ENCODE peak calls at places on chromosomes 11 and 22, in eight cellular contexts. W is fibroblast of lung, Z is cardiac fibroblast, Q is H1, B is AG04449, Y is HCT116, U is thyroid gland, S is cardiac muscle cell. J is an unnamed sample.

GRCh38 chr22:27727673-27728451 is 73.7 kb downstream of the MN1 start:
- DNase-seq in W (no peak), Q (no peak), S (no peak), Z (no peak), B (no peak), Y (no peak), U (no peak), J (no peak)

GRCh38 chr11:119377112-119377901 is 4.2 kb downstream of the USP2 start:
- DNase-seq in Q (no peak), S (no peak), Y (no peak), U (no peak), B (no peak), W (no peak), Z (no peak), J (no peak)

GRCh38 chr22:31901388-31902137 is 42.8 kb upstream of the YWHAH start:
- DNase-seq in S (no peak), W (no peak), Y (no peak), Z (no peak), U (no peak), Q (no peak), B (no peak), J (no peak)

GRCh38 chr11:8720868-8721739 is 38.5 kb downstream of the RPL27A start:
- DNase-seq in W (no peak), Y (peak), S (no peak), U (peak), Z (no peak), B (no peak), Q (no peak), J (no peak)

GRCh38 chr22:42366815-42367581 is 65.2 kb downstream of the NFAM1 start:
- DNase-seq in Q (no peak), Y (no peak), U (peak), B (no peak), S (no peak), Z (no peak), W (no peak), J (no peak)

GRCh38 chr11:87236368-87236767 is 198.6 kb downstream of the TMEM135 start:
- DNase-seq in Q (no peak), W (no peak), Z (no peak), S (no peak), U (no peak), B (no peak), Y (no peak), J (no peak)

GRCh38 chr11:6486938-6487337 is 5.6 kb downstream of the TIMM10B start:
- DNase-seq in Q (no peak), W (no peak), Z (no peak), U (no peak), Y (no peak), S (no peak), B (no peak), J (no peak)

GRCh38 chr11:73838443-73839122 is 38.1 kb downstream of the COA4 start:
- DNase-seq in W (peak), Y (no peak), Q (peak), B (no peak), U (peak), S (peak), Z (no peak), J (no peak)

GRCh38 chr11:73414977-73415492 is 38.8 kb downstream of the RELT start:
- DNase-seq in Z (peak), Q (no peak), U (no peak), B (peak), S (no peak), Y (no peak), W (peak), J (peak)

DNA sequence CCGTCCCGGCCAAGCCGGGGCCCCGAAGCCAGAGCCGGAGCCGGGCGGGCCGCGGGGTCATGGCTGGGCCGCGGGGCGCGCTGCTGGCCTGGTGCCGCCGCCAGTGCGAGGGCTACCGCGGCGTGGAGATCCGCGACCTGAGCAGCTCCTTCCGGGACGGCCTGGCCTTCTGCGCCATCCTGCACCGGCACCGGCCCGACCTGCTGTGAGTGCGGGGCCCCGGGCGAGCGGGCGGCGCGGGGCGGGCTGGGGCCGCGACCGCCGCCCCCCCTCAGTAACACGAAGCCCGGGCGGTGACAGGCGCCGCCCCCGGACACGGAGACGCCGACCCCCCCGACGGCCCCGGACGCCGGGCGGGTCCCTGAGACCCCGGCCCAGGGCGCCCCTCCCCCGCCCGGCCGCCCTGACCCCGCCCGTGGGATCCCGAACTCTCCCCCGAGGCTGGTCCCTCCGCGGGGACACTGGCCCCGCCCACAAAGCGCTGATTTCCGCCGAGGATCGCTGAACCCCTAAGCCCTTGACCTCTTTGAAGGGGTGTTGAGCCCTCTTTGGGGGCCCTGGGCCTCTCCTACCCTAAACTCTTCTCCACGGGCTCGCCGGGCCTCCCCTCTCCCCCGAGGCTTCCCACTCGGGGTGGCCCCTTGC is 389 bp downstream of the MICALL1 start:
- DNase-seq in U (peak), W (no peak), B (no peak), Y (no peak), S (peak), Q (no peak), Z (no peak), J (peak)
- H3K4me3 ChIP-seq in U (peak), W (peak), B (peak), Y (peak), S (peak), Q (peak), Z (peak), J (peak)

DNA sequence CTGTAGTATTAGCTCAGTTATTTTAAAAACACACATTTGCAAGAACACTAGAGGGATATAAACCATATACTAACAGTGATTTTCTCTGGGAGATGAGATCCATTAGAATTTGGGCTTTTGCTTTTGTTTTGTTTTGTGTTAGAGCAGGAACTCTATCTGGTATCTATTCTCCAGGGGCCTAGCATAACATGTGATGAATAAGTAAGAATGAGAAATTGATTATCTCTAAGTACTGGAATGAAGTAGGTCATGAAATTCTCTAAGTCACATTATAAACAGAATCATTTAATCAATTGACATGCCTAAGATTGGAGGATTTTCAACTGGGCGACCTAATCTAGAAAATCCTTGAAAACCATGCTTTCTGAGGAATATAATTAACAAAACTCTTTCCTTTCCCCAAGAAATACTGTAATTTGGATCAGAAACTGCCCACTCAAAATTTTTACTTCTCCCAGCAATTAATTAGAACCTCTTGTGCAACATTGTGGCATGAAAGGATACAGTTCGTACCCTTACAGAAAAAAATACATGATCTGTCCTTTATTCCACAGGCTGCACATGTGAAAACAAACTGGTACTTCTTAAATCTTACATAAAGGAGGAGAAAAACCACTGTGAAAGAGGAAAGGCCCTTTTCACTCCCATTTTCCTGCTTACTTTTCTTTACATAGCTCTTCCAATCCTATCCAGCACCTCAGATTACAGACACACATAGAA is 93.5 kb downstream of the MRTFA start:
- DNase-seq in Z (peak), W (no peak), Q (no peak), U (no peak), B (no peak), Y (no peak), S (no peak), J (no peak)
- H3K4me3 ChIP-seq in Z (no peak), W (no peak), Q (no peak), U (no peak), B (no peak), Y (no peak), S (no peak), J (no peak)

DNA sequence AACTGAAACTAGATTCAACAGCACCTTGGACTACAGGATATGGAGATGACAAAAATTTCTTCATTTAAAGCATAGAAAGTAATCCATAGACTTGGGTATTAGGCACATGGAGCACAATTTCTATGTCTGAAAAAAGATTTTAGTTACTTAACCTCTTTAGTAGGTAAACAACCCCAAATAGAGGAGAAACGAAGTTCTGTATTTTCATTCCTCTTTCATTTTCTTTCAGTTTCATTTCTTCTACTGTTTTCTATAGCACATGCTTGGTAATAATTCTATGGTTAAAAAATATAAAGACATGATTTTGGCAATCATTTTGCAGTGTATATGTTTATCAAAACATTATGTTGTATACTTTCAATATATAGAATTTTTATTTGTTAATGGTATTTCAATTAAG is 99.5 kb downstream of the CASP12 start:
- DNase-seq in Z (no peak), B (no peak), S (no peak), U (no peak), Y (no peak), W (no peak), Q (no peak), J (no peak)
- H3K4me3 ChIP-seq in Z (no peak), B (no peak), S (no peak), U (no peak), Y (no peak), W (peak), Q (no peak), J (no peak)

DNA sequence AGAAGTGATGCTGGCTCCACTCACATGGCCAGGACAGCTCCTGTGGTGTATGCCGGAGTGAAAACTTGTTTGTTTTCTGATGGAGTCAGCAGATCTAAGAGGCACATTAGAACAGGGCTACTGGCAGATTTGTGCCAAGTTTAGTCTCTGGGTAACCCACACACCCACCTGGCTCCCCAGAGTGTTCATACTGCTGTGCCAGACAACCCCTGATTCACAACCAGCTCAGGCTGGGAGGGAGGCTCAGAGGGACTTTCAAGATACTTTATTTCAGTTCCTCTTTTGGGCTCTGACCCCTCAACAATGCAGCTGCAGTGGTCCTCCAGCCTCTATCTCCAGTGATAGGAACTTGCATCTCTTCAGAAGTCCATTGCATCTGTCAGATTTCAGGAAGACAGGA is 8.5 kb downstream of the NTM start:
- DNase-seq in S (no peak), W (no peak), B (no peak), U (no peak), Q (no peak), Z (no peak), Y (no peak), J (no peak)
- H3K4me3 ChIP-seq in S (no peak), W (no peak), B (no peak), U (no peak), Q (no peak), Z (no peak), Y (no peak), J (no peak)

DNA sequence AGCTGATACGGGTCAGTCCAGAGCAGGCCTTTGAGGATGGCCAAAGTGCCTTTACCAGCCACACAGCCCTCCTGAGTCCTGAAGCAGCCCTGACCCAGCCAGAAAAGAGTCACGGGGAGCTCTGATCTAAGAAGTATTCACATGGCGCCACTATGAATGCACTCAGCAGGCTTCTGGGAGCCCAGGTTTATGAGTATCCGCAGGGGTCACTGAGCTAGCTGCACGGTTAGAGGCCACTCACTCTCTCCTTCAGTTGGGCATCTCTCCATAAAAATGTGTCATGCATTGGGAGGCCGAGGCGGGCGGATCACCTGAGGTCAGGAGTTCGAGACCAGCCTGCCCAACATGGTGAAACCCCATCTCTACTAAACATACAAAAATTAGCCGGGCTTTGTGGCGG is 10.3 kb downstream of the KIAA1671 start:
- DNase-seq in Z (no peak), W (no peak), S (no peak), Q (no peak), U (no peak), B (no peak), Y (no peak), J (no peak)
- H3K4me3 ChIP-seq in Z (no peak), W (no peak), S (no peak), Q (no peak), U (no peak), B (no peak), Y (no peak), J (no peak)

DNA sequence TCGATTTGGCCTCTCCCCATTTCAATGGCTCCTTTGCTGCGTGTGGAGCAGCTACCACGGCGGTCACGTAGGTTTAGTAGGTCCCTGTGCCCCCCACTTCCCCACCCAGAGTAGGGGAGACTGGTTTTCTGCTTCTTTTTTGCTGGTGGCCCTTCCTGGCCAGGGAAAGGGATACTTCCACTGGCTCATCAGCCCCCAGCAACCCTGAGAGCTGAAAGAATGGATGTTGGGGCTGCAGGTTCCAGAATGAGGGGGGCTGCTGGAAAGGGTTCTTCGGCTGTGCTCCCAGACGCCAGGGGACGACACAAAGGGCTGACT is 78.8 kb upstream of the WNT7B start:
- DNase-seq in W (no peak), U (no peak), B (no peak), S (no peak), Y (no peak), Z (no peak), Q (no peak), J (no peak)
- H3K4me3 ChIP-seq in W (peak), U (no peak), B (peak), S (no peak), Y (no peak), Z (peak), Q (no peak), J (no peak)

DNA sequence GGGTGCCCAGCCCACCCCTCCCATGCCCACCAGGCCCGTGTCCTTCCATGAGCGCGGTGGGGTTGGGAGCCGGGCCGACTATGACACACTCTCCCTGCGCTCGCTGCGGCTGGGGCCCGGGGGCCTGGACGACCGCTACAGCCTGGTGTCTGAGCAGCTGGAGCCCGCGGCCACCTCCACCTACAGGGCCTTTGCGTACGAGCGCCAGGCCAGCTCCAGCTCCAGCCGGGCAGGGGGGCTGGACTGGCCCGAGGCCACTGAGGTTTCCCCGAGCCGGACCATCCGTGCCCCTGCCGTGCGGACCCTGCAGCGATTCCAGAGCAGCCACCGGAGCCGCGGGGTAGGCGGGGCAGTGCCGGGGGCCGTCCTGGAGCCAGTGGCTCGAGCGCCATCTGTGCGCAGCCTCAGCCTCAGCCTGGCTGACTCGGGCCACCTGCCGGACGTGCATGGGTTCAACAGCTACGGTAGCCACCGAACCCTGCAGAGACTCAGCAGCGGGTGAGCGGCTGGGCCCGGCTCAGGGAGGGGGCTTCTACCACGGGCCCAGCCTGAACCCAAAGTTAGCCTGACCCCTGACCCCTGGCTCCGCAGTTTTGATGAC is 3.0 kb downstream of the PKP3 start:
- DNase-seq in W (peak), Y (no peak), Z (peak), Q (no peak), S (no peak), B (no peak), U (no peak), J (no peak)
- H3K4me3 ChIP-seq in W (peak), Y (no peak), Z (peak), Q (no peak), S (no peak), B (peak), U (no peak), J (no peak)

GRCh38 chr22:37569921-37570660 is 9.8 kb downstream of the LGALS2 start:
- DNase-seq in B (no peak), U (peak), Q (no peak), S (no peak), Y (no peak), W (no peak), Z (no peak), J (no peak)
- H3K4me3 ChIP-seq in B (no peak), U (no peak), Q (no peak), S (no peak), Y (no peak), W (no peak), Z (no peak), J (no peak)

GRCh38 chr11:13339196-13340153 is 61.9 kb downstream of the BMAL1 start:
- DNase-seq in W (peak), Z (peak), S (no peak), B (peak), Y (no peak), Q (no peak), U (no peak), J (peak)
- H3K4me3 ChIP-seq in W (no peak), Z (no peak), S (no peak), B (no peak), Y (no peak), Q (no peak), U (no peak), J (no peak)